ENCODE peak calls at places on chromosome 2, in ten cellular contexts. K is transverse colon; Z is naive thymus-derived CD4-positive, alpha-beta T cell; G is CD8-positive, alpha-beta memory T cell; R is fibroblast of lung; N is CD8-positive, alpha-beta T cell; X is heart left ventricle; E is cardiac muscle cell; B is colonic mucosa; Y is SK-N-SH. F is an unnamed sample. For H3K4me1, the result is how much of the 10 kb centered on the place peaks cover.

GRCh38 chr2:189685540-189686229 is 11.2 kb downstream of the ANKAR start:
- DNase-seq in N (no peak), Y (no peak), B (no peak), K (peak), E (peak), G (no peak), X (peak), Z (no peak), R (peak), F (no peak)

GRCh38 chr2:202038471-202039277 is 5.0 kb downstream of the FZD7 start:
- DNase-seq in R (peak), N (no peak), Y (no peak), B (no peak), K (peak), Z (no peak), X (peak), G (no peak), E (no peak), F (no peak)

GRCh38 chr2:100773538-100773937 is 46.4 kb upstream of the NPAS2 start:
- DNase-seq in K (no peak), B (no peak), Y (no peak), Z (no peak), X (no peak), G (no peak), R (no peak), N (no peak), E (no peak), F (no peak)

GRCh38 chr2:232385660-232386489 is 7.3 kb downstream of the ALPP start:
- DNase-seq in Z (no peak), R (peak), E (peak), K (no peak), Y (no peak), X (no peak), G (no peak), B (no peak), N (no peak), F (no peak)

GRCh38 chr2:146874260-146874658 is 970.6 kb upstream of the ACVR2A start:
- DNase-seq in K (no peak), B (no peak), Y (no peak), G (no peak), Z (no peak), R (peak), N (no peak), X (no peak), E (peak), F (no peak)

GRCh38 chr2:2294183-2294675 is 36.8 kb downstream of the MYT1L start:
- DNase-seq in K (no peak), X (no peak), Y (peak), R (no peak), B (no peak), E (no peak), N (no peak), G (no peak), Z (no peak), F (no peak)

GRCh38 chr2:104476563-104476988 is 377.3 kb upstream of the POU3F3 start:
- DNase-seq in G (no peak), K (no peak), B (no peak), R (no peak), X (no peak), E (no peak), Y (no peak), Z (no peak), N (no peak), F (no peak)

GRCh38 chr2:131081190-131081589 is 12.1 kb downstream of the FAM168B start:
- DNase-seq in G (no peak), R (no peak), E (no peak), Z (no peak), X (no peak), K (no peak), B (no peak), N (no peak), Y (no peak), F (no peak)

GRCh38 chr2:181823405-181823804 is 68.1 kb upstream of the ITPRID2 start:
- DNase-seq in E (no peak), Y (no peak), R (no peak), B (no peak), Z (no peak), K (no peak), N (no peak), G (no peak), X (no peak), F (no peak)

GRCh38 chr2:89842180-89842908 is 1150.9 kb downstream of the RPIA start:
- DNase-seq in G (peak), E (no peak), Y (no peak), X (no peak), B (no peak), R (no peak), N (no peak), K (no peak), Z (no peak), F (no peak)

GRCh38 chr2:241009601-241010530 is 11.4 kb downstream of the SNED1 start:
- DNase-seq in N (peak), R (peak), Z (peak), G (no peak), K (no peak), X (no peak), Y (peak), B (no peak), E (peak), F (peak)

GRCh38 chr2:127698553-127699355 is 2.5 kb upstream of the SFT2D3 start:
- DNase-seq in E (no peak), Z (no peak), G (no peak), Y (no peak), X (no peak), R (no peak), K (no peak), B (no peak), N (no peak), F (no peak)

GRCh38 chr2:169013628-169014026 is 17.5 kb downstream of the ABCB11 start:
- DNase-seq in G (no peak), E (no peak), B (no peak), K (no peak), N (no peak), Z (no peak), X (no peak), Y (no peak), R (no peak), F (no peak)
- H3K27ac ChIP-seq in G (no peak), E (peak), B (peak), K (peak), N (no peak), Z (no peak), X (no peak), Y (no peak), R (no peak), F (no peak)

GRCh38 chr2:118312963-118313756 is 224.9 kb downstream of the INSIG2 start:
- DNase-seq in X (no peak), K (no peak), G (no peak), E (no peak), Y (no peak), R (no peak), Z (no peak), N (no peak), B (no peak), F (no peak)

GRCh38 chr2:118307864-118308263 is 219.6 kb downstream of the INSIG2 start:
- DNase-seq in Y (no peak), G (no peak), N (no peak), X (no peak), E (no peak), B (no peak), R (no peak), Z (no peak), K (no peak), F (no peak)

GRCh38 chr2:118310016-118310877 is 222.0 kb downstream of the INSIG2 start:
- DNase-seq in R (peak), E (peak), Y (peak), N (peak), K (peak), Z (peak), B (peak), G (peak), X (no peak), F (peak)

GRCh38 chr2:118309201-118310015 is 221.1 kb downstream of the INSIG2 start:
- DNase-seq in Z (no peak), G (no peak), N (no peak), E (peak), X (no peak), Y (no peak), R (no peak), B (no peak), K (no peak), F (no peak)

GRCh38 chr2:118310878-118311442 is 222.7 kb downstream of the INSIG2 start:
- DNase-seq in K (no peak), R (no peak), G (no peak), E (peak), N (no peak), Z (no peak), Y (peak), B (peak), X (no peak), F (no peak)
- H3K4me3 ChIP-seq in K (peak), R (no peak), G (peak), E (no peak), N (peak), Z (peak), Y (no peak), B (peak), X (no peak), F (peak)

GRCh38 chr2:55052087-55053061 is 2.1 kb upstream of the RTN4 start:
- DNase-seq in Z (no peak), X (no peak), E (no peak), N (no peak), R (peak), K (no peak), G (no peak), Y (no peak), B (no peak), F (peak)
- H3K4me1 ChIP-seq in Z (under half), X (under half), E (under half), N (half or more), R (under half), K (under half), G (under half), Y (under half), B (under half), F (half or more)

DNA sequence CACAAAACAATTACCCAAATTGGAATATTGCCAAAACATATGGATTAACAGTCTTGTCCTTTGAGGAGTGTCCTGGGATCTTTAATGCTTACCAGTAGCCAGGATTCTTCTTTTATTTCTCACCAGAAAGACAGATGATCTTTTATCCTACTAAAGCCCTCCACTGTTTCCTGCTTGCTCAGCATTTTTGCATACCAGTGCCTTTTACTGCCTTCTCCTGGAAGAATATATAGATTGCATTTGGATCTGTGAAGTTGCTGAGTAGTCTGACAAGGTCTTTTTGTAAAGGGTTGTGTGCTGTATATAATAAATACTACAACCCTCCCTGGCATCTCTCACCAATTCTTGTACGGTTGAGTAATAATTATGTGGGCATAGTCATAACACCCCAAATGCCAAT is 652.2 kb downstream of the LRRTM4 start:
- DNase-seq in X (no peak), R (no peak), K (no peak), E (peak), B (no peak), Z (no peak), Y (no peak), G (no peak), N (no peak), F (no peak)
- H3K27ac ChIP-seq in X (no peak), R (no peak), K (no peak), E (no peak), B (no peak), Z (no peak), Y (no peak), G (no peak), N (no peak), F (no peak)

GRCh38 chr2:67923696-67924095 is 139.1 kb downstream of the C1D start:
- DNase-seq in G (no peak), Y (no peak), E (peak), N (no peak), B (no peak), X (no peak), Z (no peak), K (no peak), R (no peak), F (no peak)

GRCh38 chr2:67930156-67930555 is 132.6 kb downstream of the C1D start:
- DNase-seq in K (no peak), Z (no peak), X (no peak), E (peak), N (no peak), Y (no peak), B (no peak), R (no peak), G (no peak), F (no peak)

DNA sequence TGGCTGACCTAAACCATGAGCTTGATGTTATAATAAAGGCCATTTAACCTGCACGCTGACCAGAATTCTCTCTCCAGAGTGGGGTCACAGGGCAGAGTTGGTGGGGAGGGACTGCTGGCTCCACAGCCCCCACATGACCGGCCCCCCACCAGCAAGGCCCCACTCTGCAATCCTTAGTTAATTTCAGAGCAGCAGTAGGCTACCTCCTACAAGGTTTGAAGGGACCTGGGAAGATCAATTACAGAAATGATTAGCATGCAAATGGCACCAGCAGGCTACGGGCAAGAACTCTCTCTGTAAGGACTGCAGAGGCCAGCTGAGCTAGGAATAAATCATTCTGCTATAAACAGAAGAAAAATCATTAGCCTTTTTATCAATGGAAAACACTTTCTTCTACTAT is 135.3 kb downstream of the C1D start:
- DNase-seq in X (no peak), Z (no peak), N (no peak), E (no peak), Y (no peak), B (no peak), R (no peak), K (no peak), G (no peak), F (no peak)
- H3K4me3 ChIP-seq in X (no peak), Z (no peak), N (no peak), E (no peak), Y (no peak), B (no peak), R (no peak), K (no peak), G (no peak), F (no peak)

DNA sequence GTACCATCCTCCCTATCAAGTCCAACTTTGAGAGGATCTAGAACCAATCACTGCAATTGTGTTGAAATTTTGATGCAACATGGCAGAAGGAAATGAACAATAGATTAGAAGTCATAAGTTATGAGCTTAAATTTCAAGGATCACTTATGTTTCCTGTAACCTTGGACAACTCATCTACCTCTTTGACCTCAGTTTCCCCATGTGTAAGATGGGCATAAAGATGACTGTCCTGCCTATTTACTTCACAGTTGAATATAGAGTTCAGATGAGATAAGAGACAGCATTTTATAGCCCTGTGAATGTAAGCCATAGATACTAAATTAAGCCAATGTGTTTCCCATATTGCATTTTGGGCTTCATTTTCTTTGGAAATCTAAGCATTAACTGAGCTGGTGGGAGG is 13.0 kb downstream of the CD28 start:
- DNase-seq in X (no peak), R (no peak), E (no peak), Z (no peak), Y (no peak), G (no peak), B (no peak), K (no peak), N (no peak), F (no peak)
- H3K4me1 ChIP-seq in X (under half), R (under half), E (under half), Z (half or more), Y (under half), G (half or more), B (under half), K (under half), N (half or more), F (half or more)

GRCh38 chr2:43038720-43039099 is 187.7 kb downstream of the ZFP36L2 start:
- DNase-seq in K (no peak), G (no peak), N (no peak), X (no peak), Y (no peak), E (no peak), R (no peak), Z (no peak), B (no peak), F (no peak)

GRCh38 chr2:43041661-43042360 is 184.6 kb downstream of the ZFP36L2 start:
- DNase-seq in E (peak), X (no peak), Z (no peak), B (no peak), R (peak), N (no peak), Y (peak), K (no peak), G (no peak), F (no peak)

GRCh38 chr2:43041167-43041566 is 185.2 kb downstream of the ZFP36L2 start:
- DNase-seq in Z (no peak), X (no peak), R (peak), B (no peak), N (no peak), Y (no peak), K (no peak), G (no peak), E (no peak), F (no peak)

GRCh38 chr2:43039376-43040080 is 186.9 kb downstream of the ZFP36L2 start:
- DNase-seq in N (no peak), R (no peak), G (no peak), Y (no peak), K (no peak), E (no peak), B (no peak), X (no peak), Z (no peak), F (no peak)

DNA sequence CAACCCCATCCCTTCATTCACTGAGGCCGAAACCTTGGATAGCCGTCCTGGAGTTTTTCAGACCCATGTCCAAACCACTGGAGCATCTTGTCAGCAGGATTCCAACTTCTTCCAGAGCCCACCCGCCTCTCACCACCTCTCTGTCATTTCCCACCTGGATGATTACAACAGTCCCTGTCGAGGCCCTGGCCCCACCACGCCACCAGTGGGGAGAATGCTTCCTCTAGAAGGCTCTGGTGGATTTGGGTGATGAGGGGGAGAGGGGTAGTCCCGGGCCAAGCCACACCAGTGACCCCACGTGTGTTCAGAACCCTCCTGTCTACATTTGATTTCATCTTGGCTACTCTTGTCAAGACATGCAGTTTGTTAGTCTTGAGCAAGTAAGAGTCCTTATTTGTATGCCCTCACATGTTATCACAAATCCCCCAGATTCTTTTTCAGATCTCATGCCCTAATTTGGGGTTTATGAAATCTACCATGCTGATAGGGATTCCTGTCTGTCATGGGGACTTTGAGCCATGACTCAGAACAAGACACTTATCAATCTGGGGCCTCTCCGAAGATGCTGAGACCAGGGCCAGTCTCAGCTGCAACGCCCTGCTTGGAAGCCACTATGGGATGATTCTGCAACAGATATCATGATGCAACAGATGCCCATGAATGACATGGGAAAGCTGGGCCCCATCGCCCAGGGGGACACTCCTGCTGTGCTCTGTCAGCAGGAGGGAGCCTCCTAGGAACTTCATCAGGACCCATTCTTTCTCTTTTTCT is 186.1 kb downstream of the ZFP36L2 start:
- DNase-seq in Y (no peak), R (no peak), N (no peak), B (no peak), X (no peak), E (no peak), Z (no peak), G (no peak), K (no peak), F (no peak)
- H3K27ac ChIP-seq in Y (no peak), R (no peak), N (no peak), B (no peak), X (no peak), E (no peak), Z (no peak), G (no peak), K (no peak), F (no peak)

GRCh38 chr2:15456343-15456742 is 104.8 kb downstream of the NBAS start:
- DNase-seq in X (no peak), N (no peak), G (no peak), R (no peak), Y (no peak), K (no peak), B (no peak), E (no peak), Z (no peak), F (no peak)
- H3K4me3 ChIP-seq in X (no peak), N (no peak), G (no peak), R (no peak), Y (no peak), K (no peak), B (no peak), E (no peak), Z (no peak), F (no peak)